ENCODE peak calls at places on chromosomes 3 and 15, in six cellular contexts. T, D, R, H, W and J are unnamed samples. For H3K9me3, the result is how much of the 10 kb centered on the place peaks cover.

GRCh38 chr3:50147447-50147846 is 7.7 kb upstream of the SEMA3F start:
- DNase-seq in T (no peak), D (no peak), R (no peak), H (no peak), W (no peak), J (no peak)

GRCh38 chr3:32392530-32393302 is 1.1 kb downstream of the CMTM7 start:
- DNase-seq in T (peak), D (no peak), R (peak), H (peak), W (no peak), J (peak)

GRCh38 chr15:83436513-83437158 is 10.5 kb upstream of the SH3GL3 start:
- DNase-seq in T (no peak), D (no peak), R (no peak), H (no peak), W (no peak), J (no peak)

GRCh38 chr3:98971183-98971681 is 69.7 kb upstream of the DCBLD2 start:
- DNase-seq in T (no peak), D (no peak), R (no peak), H (no peak), W (no peak), J (no peak)

GRCh38 chr3:128276577-128277183 is 123.4 kb downstream of the EEFSEC start:
- DNase-seq in T (no peak), D (no peak), R (no peak), H (no peak), W (no peak), J (no peak)

GRCh38 chr3:156664285-156665178 is 9.9 kb upstream of the TIPARP start:
- DNase-seq in T (no peak), D (no peak), R (no peak), H (no peak), W (no peak), J (no peak)

GRCh38 chr3:3110299-3110630 is at the start of gene IL5RA:
- DNase-seq in T (no peak), D (no peak), R (no peak), H (no peak), W (no peak), J (no peak)

GRCh38 chr15:88664151-88664778 is 25.4 kb downstream of the ISG20 start:
- DNase-seq in T (no peak), D (no peak), R (peak), H (no peak), W (no peak), J (peak)

GRCh38 chr3:131036986-131037385 is 10.3 kb downstream of the NEK11 start:
- DNase-seq in T (no peak), D (no peak), R (no peak), H (no peak), W (no peak), J (no peak)

GRCh38 chr3:50436063-50436674 is 67.3 kb downstream of the CACNA2D2 start:
- DNase-seq in T (peak), D (peak), R (peak), H (peak), W (no peak), J (peak)

GRCh38 chr3:62013931-62014330 is 359.4 kb downstream of the FEZF2 start:
- DNase-seq in T (no peak), D (no peak), R (no peak), H (no peak), W (no peak), J (no peak)

GRCh38 chr3:179451335-179452165 is at the start of gene GNB4:
- DNase-seq in T (peak), D (peak), R (peak), H (peak), W (peak), J (peak)

GRCh38 chr3:9251055-9251786 is 1.8 kb upstream of the SRGAP3 start:
- DNase-seq in T (peak), D (no peak), R (no peak), H (no peak), W (no peak), J (no peak)

GRCh38 chr15:49415638-49416037 is 7.4 kb upstream of the FGF7 start:
- DNase-seq in T (no peak), D (no peak), R (no peak), H (no peak), W (no peak), J (no peak)

GRCh38 chr3:171122212-171122611 is 95.7 kb upstream of the SLC2A2 start:
- DNase-seq in T (no peak), D (no peak), R (no peak), H (no peak), W (no peak), J (no peak)

GRCh38 chr3:14210843-14211594 is 32.4 kb downstream of the LSM3 start:
- DNase-seq in T (no peak), D (no peak), R (no peak), H (no peak), W (no peak), J (no peak)

GRCh38 chr3:70970952-70971351 is 612.6 kb downstream of the FOXP1 start:
- DNase-seq in T (no peak), D (no peak), R (no peak), H (no peak), W (no peak), J (no peak)

GRCh38 chr3:129195731-129196256 is 12.1 kb upstream of the CNBP start:
- DNase-seq in T (peak), D (peak), R (no peak), H (peak), W (no peak), J (peak)

GRCh38 chr3:9068044-9068443 is 104.8 kb upstream of the RAD18 start:
- DNase-seq in T (no peak), D (no peak), R (no peak), H (no peak), W (no peak), J (peak)

GRCh38 chr3:113531826-113532697 is at the start of gene SIDT1:
- DNase-seq in T (peak), D (peak), R (peak), H (no peak), W (no peak), J (peak)

GRCh38 chr15:74227968-74228722 is 8.0 kb upstream of the CCDC33 start:
- DNase-seq in T (no peak), D (no peak), R (no peak), H (no peak), W (no peak), J (no peak)

GRCh38 chr15:58247803-58248503 is 109.8 kb downstream of the AQP9 start:
- DNase-seq in T (peak), D (peak), R (peak), H (no peak), W (no peak), J (peak)

GRCh38 chr3:34957707-34958106 is 681.6 kb upstream of the ARPP21 start:
- DNase-seq in T (no peak), D (no peak), R (no peak), H (no peak), W (no peak), J (no peak)

GRCh38 chr3:137468446-137468845 is 295.7 kb upstream of the SOX14 start:
- DNase-seq in T (no peak), D (no peak), R (no peak), H (no peak), W (no peak), J (no peak)

GRCh38 chr15:25527118-25527517 is 88.3 kb upstream of the UBE3A start:
- DNase-seq in T (no peak), D (no peak), R (no peak), H (no peak), W (no peak), J (no peak)

GRCh38 chr3:58119221-58119620 is 91.6 kb downstream of the DNASE1L3 start:
- DNase-seq in T (no peak), D (no peak), R (no peak), H (no peak), W (no peak), J (no peak)

GRCh38 chr3:132255041-132255745 is 62.0 kb upstream of the ACP3 start:
- DNase-seq in T (no peak), D (no peak), R (no peak), H (no peak), W (no peak), J (no peak)

GRCh38 chr15:46266691-46267090 is 631.9 kb downstream of the SQOR start:
- DNase-seq in T (no peak), D (no peak), R (no peak), H (no peak), W (no peak), J (no peak)

GRCh38 chr15:39270976-39271375 is 309.9 kb upstream of the THBS1 start:
- DNase-seq in T (no peak), D (no peak), R (no peak), H (no peak), W (no peak), J (no peak)

GRCh38 chr3:112437146-112438022 is 61.9 kb downstream of the BTLA start:
- DNase-seq in T (no peak), D (no peak), R (no peak), H (no peak), W (no peak), J (no peak)

GRCh38 chr3:136250862-136251460 is 821 bp downstream of the PCCB start:
- DNase-seq in T (peak), D (peak), R (peak), H (peak), W (no peak), J (peak)

GRCh38 chr3:8494332-8494731 is 7.3 kb upstream of the LMCD1 start:
- DNase-seq in T (no peak), D (no peak), R (no peak), H (no peak), W (no peak), J (no peak)

GRCh38 chr3:67608034-67608433 is 46.4 kb downstream of the SUCLG2 start:
- DNase-seq in T (no peak), D (no peak), R (no peak), H (no peak), W (no peak), J (no peak)

GRCh38 chr3:132550579-132551305 is 46.3 kb upstream of the ACKR4 start:
- DNase-seq in T (no peak), D (no peak), R (no peak), H (no peak), W (no peak), J (no peak)

GRCh38 chr3:14425574-14426304 is 23.3 kb downstream of the SLC6A6 start:
- DNase-seq in T (no peak), D (no peak), R (peak), H (no peak), W (no peak), J (no peak)

GRCh38 chr3:9074079-9074478 is 110.8 kb upstream of the RAD18 start:
- DNase-seq in T (no peak), D (no peak), R (no peak), H (no peak), W (no peak), J (no peak)

GRCh38 chr3:182485306-182485705 is 308.0 kb upstream of the ATP11B start:
- DNase-seq in T (no peak), D (no peak), R (no peak), H (no peak), W (no peak), J (no peak)

GRCh38 chr15:63610209-63610841 is 13.1 kb downstream of the FBXL22 start:
- DNase-seq in T (peak), D (no peak), R (peak), H (peak), W (no peak), J (peak)

GRCh38 chr15:81924667-81925183 is 121.1 kb downstream of the MEX3B start:
- DNase-seq in T (no peak), D (no peak), R (no peak), H (no peak), W (no peak), J (no peak)

GRCh38 chr15:81921163-81921562 is 124.7 kb downstream of the MEX3B start:
- DNase-seq in T (no peak), D (no peak), R (no peak), H (no peak), W (no peak), J (no peak)

GRCh38 chr15:81923561-81924350 is 122.1 kb downstream of the MEX3B start:
- DNase-seq in T (no peak), D (no peak), R (no peak), H (no peak), W (no peak), J (no peak)

GRCh38 chr15:81922143-81922542 is 123.7 kb downstream of the MEX3B start:
- DNase-seq in T (no peak), D (no peak), R (no peak), H (no peak), W (no peak), J (no peak)
- H3K9me3 ChIP-seq in T (under half), D (under half), R (under half), H (under half), W (under half), J (under half)

GRCh38 chr3:49005998-49006397 is 1.2 kb upstream of the WDR6 start:
- DNase-seq in T (no peak), D (no peak), R (no peak), H (no peak), W (no peak), J (no peak)

GRCh38 chr3:49005298-49005680 is 1.9 kb upstream of the WDR6 start:
- DNase-seq in T (no peak), D (no peak), R (no peak), H (no peak), W (no peak), J (no peak)

GRCh38 chr3:49006591-49007067 is 562 bp upstream of the WDR6 start:
- DNase-seq in T (peak), D (no peak), R (peak), H (peak), W (no peak), J (peak)

GRCh38 chr3:49007771-49008528 is 759 bp downstream of the WDR6 start:
- DNase-seq in T (peak), D (peak), R (peak), H (peak), W (peak), J (peak)

GRCh38 chr3:49007068-49007770 is at the start of gene WDR6:
- DNase-seq in T (peak), D (peak), R (peak), H (peak), W (peak), J (peak)
- TF ChIP-seq POLR2A in T (no peak), D (peak), R (peak), H (peak), W (peak), J (no peak)

DNA sequence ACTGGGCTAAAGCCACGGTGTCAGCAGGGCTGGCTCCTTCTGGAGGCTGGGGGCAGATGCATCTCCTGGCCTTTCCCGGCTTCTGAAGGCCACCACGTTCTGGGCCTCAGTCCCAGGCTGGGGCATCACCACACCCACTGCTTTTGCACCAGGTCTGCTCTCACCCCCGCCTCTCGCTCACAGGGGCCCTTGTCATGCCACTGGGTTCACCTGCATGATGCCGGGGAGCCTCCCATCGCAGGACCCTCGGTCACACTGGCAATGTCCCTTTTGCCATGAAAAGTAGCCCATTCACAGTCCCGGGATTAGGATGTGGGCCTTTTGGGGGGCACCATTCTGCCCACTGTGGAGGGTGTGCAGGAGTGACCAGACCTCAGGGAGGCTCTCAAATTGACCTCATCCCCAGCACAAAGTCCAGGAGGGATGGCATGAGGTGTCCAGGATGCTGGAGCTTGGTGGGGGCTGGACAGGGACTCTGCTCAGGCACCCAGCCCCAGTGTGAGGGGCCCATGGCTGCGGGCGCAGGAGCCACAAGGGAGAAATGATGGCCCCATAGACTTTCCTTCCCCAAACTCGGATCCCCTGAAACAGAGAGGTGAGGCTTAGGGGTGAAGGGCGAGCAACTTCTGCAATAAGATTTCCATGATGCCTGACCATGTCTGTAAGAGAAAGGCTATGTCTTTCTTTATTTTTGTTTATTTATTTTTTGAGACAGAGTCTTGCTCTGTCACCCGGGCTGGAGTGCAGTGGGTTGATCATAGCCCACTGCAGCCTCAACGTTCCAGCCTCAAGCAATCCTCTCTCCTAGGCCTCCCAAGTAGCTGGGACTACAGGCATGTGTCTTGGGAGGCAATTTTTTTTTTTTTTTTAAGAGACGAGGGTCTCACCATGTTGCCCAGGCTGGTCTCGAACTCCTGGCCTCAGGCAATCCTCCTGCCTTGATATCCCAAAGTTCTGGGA is 189.1 kb downstream of the GOLGA6L6 start:
- DNase-seq in T (no peak), D (no peak), R (peak), H (no peak), W (no peak), J (no peak)
- H3K9me3 ChIP-seq in T (under half), D (under half), R (under half), H (under half), W (under half), J (under half)

GRCh38 chr3:13006216-13006990 is 66.8 kb downstream of the IQSEC1 start:
- DNase-seq in T (no peak), D (no peak), R (no peak), H (no peak), W (no peak), J (no peak)

GRCh38 chr3:13005301-13005700 is 67.9 kb downstream of the IQSEC1 start:
- DNase-seq in T (no peak), D (no peak), R (no peak), H (no peak), W (no peak), J (no peak)

GRCh38 chr3:12999147-13000140 is 73.8 kb downstream of the IQSEC1 start:
- DNase-seq in T (peak), D (peak), R (peak), H (no peak), W (peak), J (peak)

GRCh38 chr3:13004376-13004775 is 68.9 kb downstream of the IQSEC1 start:
- DNase-seq in T (no peak), D (no peak), R (no peak), H (no peak), W (no peak), J (no peak)

DNA sequence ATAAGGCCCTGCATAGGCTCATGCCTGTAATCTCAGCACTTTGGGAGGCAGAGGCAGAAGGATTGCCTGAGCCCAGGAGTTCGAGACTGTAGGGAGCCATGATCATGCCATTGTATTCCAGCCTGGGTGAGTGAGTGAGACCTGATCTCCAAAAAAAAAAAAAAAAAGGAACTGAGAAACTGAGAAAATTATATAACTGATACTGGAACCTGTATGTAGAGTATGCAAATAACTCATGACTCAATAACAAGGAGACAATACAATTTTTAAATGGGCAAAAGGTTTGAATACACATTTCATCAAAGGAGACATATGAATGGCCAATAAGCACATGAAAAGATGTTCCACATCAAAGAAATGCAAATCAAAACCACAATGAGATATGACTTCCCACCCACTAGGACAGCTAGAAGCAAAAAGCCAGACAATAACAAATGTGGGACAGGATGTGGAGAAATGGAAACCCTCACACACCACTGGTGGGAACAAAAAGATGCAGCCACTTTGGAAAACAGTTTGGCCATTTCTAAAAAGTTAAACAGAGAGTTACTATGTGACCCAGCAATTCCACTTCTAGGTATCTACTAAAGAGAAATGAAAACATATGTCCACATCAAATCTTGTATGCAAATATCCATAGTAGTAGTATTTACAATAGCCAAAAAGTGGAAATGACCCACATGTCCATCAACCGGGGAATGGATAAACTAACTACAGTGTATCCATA is 70.7 kb downstream of the IQSEC1 start:
- DNase-seq in T (no peak), D (no peak), R (no peak), H (no peak), W (no peak), J (no peak)
- TF ChIP-seq POLR2A in T (no peak), D (no peak), R (no peak), H (no peak), W (no peak), J (no peak)